ENCODE peak calls at places on chromosomes 5 and 9, in seven cellular contexts. One of them, this sample, is unnamed.

GRCh38 chr5:81233080-81233634 is at the start of gene CKMT2:
- DNase-seq in HCT116: no peak
- DNase-seq in neuronal stem cell: peak; percentile 40
- DNase-seq in RWPE1: no peak
- DNase-seq in CD4-positive, alpha-beta memory T cell: no peak
- DNase-seq in dorsolateral prefrontal cortex: no peak
- DNase-seq in A673: no peak
- DNase-seq in this sample: peak; percentile 67

GRCh38 chr5:41517909-41518308 is 7.5 kb upstream of the PLCXD3 start:
- DNase-seq in HCT116: no peak
- DNase-seq in neuronal stem cell: no peak
- DNase-seq in CD4-positive, alpha-beta memory T cell: no peak
- DNase-seq in A673: peak; percentile 29
- DNase-seq in RWPE1: no peak
- DNase-seq in dorsolateral prefrontal cortex: no peak
- DNase-seq in this sample: no peak

GRCh38 chr5:158599132-158599531 is 500.6 kb downstream of the EBF1 start:
- DNase-seq in neuronal stem cell: no peak
- DNase-seq in HCT116: no peak
- DNase-seq in CD4-positive, alpha-beta memory T cell: no peak
- DNase-seq in A673: peak; percentile 6
- DNase-seq in RWPE1: no peak
- DNase-seq in dorsolateral prefrontal cortex: no peak
- DNase-seq in this sample: no peak

GRCh38 chr5:132497488-132497997 is 7.0 kb upstream of the IRF1 start:
- DNase-seq in RWPE1: peak; percentile 95
- DNase-seq in A673: no peak
- DNase-seq in CD4-positive, alpha-beta memory T cell: peak; percentile 44
- DNase-seq in HCT116: no peak
- DNase-seq in dorsolateral prefrontal cortex: no peak
- DNase-seq in neuronal stem cell: no peak
- DNase-seq in this sample: no peak

GRCh38 chr5:65981548-65981947 is 55.2 kb downstream of the ERBIN start:
- DNase-seq in neuronal stem cell: no peak
- DNase-seq in RWPE1: no peak
- DNase-seq in CD4-positive, alpha-beta memory T cell: no peak
- DNase-seq in dorsolateral prefrontal cortex: no peak
- DNase-seq in A673: no peak
- DNase-seq in HCT116: no peak
- DNase-seq in this sample: peak; percentile 34

GRCh38 chr9:38437193-38437823 is 13.1 kb upstream of the IGFBPL1 start:
- DNase-seq in A673: no peak
- DNase-seq in neuronal stem cell: no peak
- DNase-seq in CD4-positive, alpha-beta memory T cell: no peak
- DNase-seq in dorsolateral prefrontal cortex: no peak
- DNase-seq in RWPE1: peak; percentile 37
- DNase-seq in HCT116: no peak
- DNase-seq in this sample: no peak

GRCh38 chr9:107922246-107922645 is 432.7 kb upstream of the KLF4 start:
- DNase-seq in A673: no peak
- DNase-seq in RWPE1: no peak
- DNase-seq in neuronal stem cell: no peak
- DNase-seq in CD4-positive, alpha-beta memory T cell: no peak
- DNase-seq in HCT116: no peak
- DNase-seq in dorsolateral prefrontal cortex: no peak
- DNase-seq in this sample: no peak

GRCh38 chr5:65914644-65915196 is 11.7 kb upstream of the ERBIN start:
- DNase-seq in HCT116: no peak
- DNase-seq in dorsolateral prefrontal cortex: no peak
- DNase-seq in CD4-positive, alpha-beta memory T cell: no peak
- DNase-seq in RWPE1: no peak
- DNase-seq in A673: no peak
- DNase-seq in neuronal stem cell: no peak
- DNase-seq in this sample: no peak

GRCh38 chr9:91896513-91897121 is 53.4 kb downstream of the ROR2 start:
- DNase-seq in dorsolateral prefrontal cortex: no peak
- DNase-seq in neuronal stem cell: no peak
- DNase-seq in A673: peak; percentile 68
- DNase-seq in RWPE1: no peak
- DNase-seq in CD4-positive, alpha-beta memory T cell: no peak
- DNase-seq in HCT116: no peak
- DNase-seq in this sample: peak; percentile 58

GRCh38 chr9:132726561-132727150 is 56.4 kb downstream of the GTF3C4 start:
- DNase-seq in neuronal stem cell: no peak
- DNase-seq in A673: no peak
- DNase-seq in dorsolateral prefrontal cortex: no peak
- DNase-seq in HCT116: no peak
- DNase-seq in CD4-positive, alpha-beta memory T cell: no peak
- DNase-seq in RWPE1: no peak
- DNase-seq in this sample: no peak

GRCh38 chr9:128689820-128690683 is 1.0 kb downstream of the SET start:
- DNase-seq in HCT116: no peak
- DNase-seq in dorsolateral prefrontal cortex: no peak
- DNase-seq in neuronal stem cell: peak; percentile 41
- DNase-seq in A673: peak; percentile 78
- DNase-seq in CD4-positive, alpha-beta memory T cell: peak; percentile 76
- DNase-seq in RWPE1: peak; percentile 89
- DNase-seq in this sample: peak; percentile 79

GRCh38 chr9:89463986-89464901 is 33.7 kb downstream of the SEMA4D start:
- DNase-seq in neuronal stem cell: no peak
- DNase-seq in A673: no peak
- DNase-seq in HCT116: no peak
- DNase-seq in dorsolateral prefrontal cortex: no peak
- DNase-seq in RWPE1: no peak
- DNase-seq in CD4-positive, alpha-beta memory T cell: peak; percentile 94
- DNase-seq in this sample: no peak

GRCh38 chr9:132078369-132079356 is 1.0 kb downstream of the MED27 start:
- DNase-seq in neuronal stem cell: no peak
- DNase-seq in A673: peak; percentile 88
- DNase-seq in RWPE1: peak; percentile 64
- DNase-seq in dorsolateral prefrontal cortex: no peak
- DNase-seq in HCT116: no peak
- DNase-seq in CD4-positive, alpha-beta memory T cell: peak; percentile 58
- DNase-seq in this sample: no peak

GRCh38 chr9:38213591-38213990 is 144.6 kb upstream of the SHB start:
- DNase-seq in RWPE1: no peak
- DNase-seq in HCT116: no peak
- DNase-seq in A673: no peak
- DNase-seq in CD4-positive, alpha-beta memory T cell: no peak
- DNase-seq in neuronal stem cell: no peak
- DNase-seq in dorsolateral prefrontal cortex: no peak
- DNase-seq in this sample: no peak

GRCh38 chr5:41510176-41510831 is at the start of gene PLCXD3:
- DNase-seq in CD4-positive, alpha-beta memory T cell: no peak
- DNase-seq in dorsolateral prefrontal cortex: no peak
- DNase-seq in HCT116: no peak
- DNase-seq in A673: peak; percentile 84
- DNase-seq in RWPE1: peak; percentile 19
- DNase-seq in neuronal stem cell: peak; percentile 35
- DNase-seq in this sample: peak; percentile 74

GRCh38 chr5:31317642-31318041 is 124.2 kb downstream of the CDH6 start:
- DNase-seq in HCT116: no peak
- DNase-seq in CD4-positive, alpha-beta memory T cell: no peak
- DNase-seq in A673: no peak
- DNase-seq in neuronal stem cell: no peak
- DNase-seq in dorsolateral prefrontal cortex: no peak
- DNase-seq in RWPE1: no peak
- DNase-seq in this sample: peak; percentile 52

GRCh38 chr9:122297512-122297911 is 32.8 kb downstream of the MRRF start:
- DNase-seq in RWPE1: no peak
- DNase-seq in neuronal stem cell: no peak
- DNase-seq in dorsolateral prefrontal cortex: no peak
- DNase-seq in CD4-positive, alpha-beta memory T cell: no peak
- DNase-seq in HCT116: no peak
- DNase-seq in A673: no peak
- DNase-seq in this sample: no peak

GRCh38 chr9:123011878-123012528 is 21.5 kb upstream of the GPR21 start:
- DNase-seq in neuronal stem cell: no peak
- DNase-seq in RWPE1: no peak
- DNase-seq in CD4-positive, alpha-beta memory T cell: no peak
- DNase-seq in HCT116: no peak
- DNase-seq in A673: no peak
- DNase-seq in dorsolateral prefrontal cortex: no peak
- DNase-seq in this sample: no peak

GRCh38 chr9:84207443-84208032 is 133.0 kb downstream of the SLC28A3 start:
- DNase-seq in A673: peak; percentile 28
- DNase-seq in dorsolateral prefrontal cortex: no peak
- DNase-seq in RWPE1: no peak
- DNase-seq in CD4-positive, alpha-beta memory T cell: no peak
- DNase-seq in neuronal stem cell: no peak
- DNase-seq in HCT116: no peak
- DNase-seq in this sample: no peak

GRCh38 chr5:125412051-125412560 is 665.7 kb upstream of the ZNF608 start:
- DNase-seq in RWPE1: peak; percentile 25
- DNase-seq in neuronal stem cell: no peak
- DNase-seq in A673: peak; percentile 12
- DNase-seq in CD4-positive, alpha-beta memory T cell: no peak
- DNase-seq in dorsolateral prefrontal cortex: no peak
- DNase-seq in HCT116: no peak
- DNase-seq in this sample: peak; percentile 44

GRCh38 chr5:87944553-87945320 is 323.9 kb downstream of the TMEM161B start:
- DNase-seq in RWPE1: no peak
- DNase-seq in dorsolateral prefrontal cortex: peak; percentile 73
- DNase-seq in HCT116: no peak
- DNase-seq in neuronal stem cell: peak; percentile 92
- DNase-seq in A673: peak; percentile 86
- DNase-seq in CD4-positive, alpha-beta memory T cell: no peak
- DNase-seq in this sample: peak; percentile 95

GRCh38 chr9:21709464-21710058 is 92.9 kb upstream of the MTAP start:
- DNase-seq in neuronal stem cell: peak; percentile 57
- DNase-seq in HCT116: peak; percentile 80
- DNase-seq in RWPE1: no peak
- DNase-seq in CD4-positive, alpha-beta memory T cell: peak; percentile 44
- DNase-seq in dorsolateral prefrontal cortex: no peak
- DNase-seq in A673: peak; percentile 57
- DNase-seq in this sample: peak; percentile 78

GRCh38 chr9:21711504-21711903 is 90.9 kb upstream of the MTAP start:
- DNase-seq in HCT116: peak; percentile 80
- DNase-seq in neuronal stem cell: peak; percentile 63
- DNase-seq in CD4-positive, alpha-beta memory T cell: no peak
- DNase-seq in RWPE1: peak; percentile 70
- DNase-seq in A673: peak; percentile 80
- DNase-seq in dorsolateral prefrontal cortex: no peak
- DNase-seq in this sample: peak; percentile 84

GRCh38 chr5:36300181-36300926 is 1.3 kb downstream of the RANBP3L start:
- DNase-seq in A673: no peak
- DNase-seq in dorsolateral prefrontal cortex: no peak
- DNase-seq in neuronal stem cell: no peak
- DNase-seq in HCT116: no peak
- DNase-seq in CD4-positive, alpha-beta memory T cell: no peak
- DNase-seq in RWPE1: no peak
- DNase-seq in this sample: no peak

DNA sequence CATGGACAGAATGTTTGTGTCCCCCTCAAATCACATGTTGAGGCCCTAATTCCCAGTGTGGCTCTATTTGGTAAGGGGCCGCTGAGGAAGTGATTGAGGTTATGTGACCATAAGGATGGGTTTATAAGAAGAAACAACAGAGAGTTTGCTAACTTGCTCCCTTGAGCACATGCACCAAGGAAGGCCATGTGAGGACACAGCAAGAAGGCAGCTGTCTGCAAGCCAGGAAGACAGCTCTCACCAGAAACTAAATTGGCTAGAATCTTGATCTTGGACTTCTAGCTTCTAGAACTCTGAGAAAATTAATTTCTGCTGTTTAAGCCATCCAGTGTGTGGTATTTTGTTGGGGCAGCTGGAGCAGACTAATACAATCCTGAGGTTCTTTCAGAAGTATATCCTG is 35.2 kb upstream of the CDC42SE2 start:
- DNase-seq in HCT116: no peak
- DNase-seq in A673: no peak
- DNase-seq in RWPE1: no peak
- DNase-seq in dorsolateral prefrontal cortex: no peak
- DNase-seq in neuronal stem cell: no peak
- DNase-seq in CD4-positive, alpha-beta memory T cell: no peak
- DNase-seq in this sample: no peak
- H3K27ac ChIP-seq in HCT116: no peak overlapping the region
- H3K27ac ChIP-seq in A673: no peak overlapping the region
- H3K27ac ChIP-seq in RWPE1: no peak overlapping the region
- H3K27ac ChIP-seq in dorsolateral prefrontal cortex: no peak overlapping the region
- H3K27ac ChIP-seq in neuronal stem cell: no peak overlapping the region
- H3K27ac ChIP-seq in CD4-positive, alpha-beta memory T cell: no peak overlapping the region
- H3K27ac ChIP-seq in this sample: no peak overlapping the region

DNA sequence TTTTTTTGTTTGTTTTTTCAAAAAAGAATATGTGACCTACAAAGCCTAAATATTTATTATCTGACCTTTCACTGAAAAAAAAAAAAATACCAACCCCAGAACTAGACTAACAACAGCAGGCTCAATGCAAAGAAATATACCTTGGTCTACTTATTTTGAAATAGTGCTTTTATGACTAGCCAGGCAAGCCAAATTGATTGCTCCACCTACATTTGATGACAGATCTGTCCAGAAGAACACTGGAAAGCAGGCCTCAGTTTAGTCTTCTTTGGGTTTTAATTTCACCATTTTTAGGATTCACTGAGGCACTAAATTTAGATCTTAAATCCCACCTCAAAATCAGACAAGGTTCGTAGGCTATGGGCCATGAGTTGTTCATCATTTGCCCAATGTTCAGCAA is 97.3 kb downstream of the PLPP1 start:
- DNase-seq in neuronal stem cell: no peak
- DNase-seq in RWPE1: no peak
- DNase-seq in dorsolateral prefrontal cortex: no peak
- DNase-seq in HCT116: no peak
- DNase-seq in A673: no peak
- DNase-seq in CD4-positive, alpha-beta memory T cell: no peak
- DNase-seq in this sample: no peak
- H3K27ac ChIP-seq in neuronal stem cell: no peak overlapping the region
- H3K27ac ChIP-seq in RWPE1: no peak overlapping the region
- H3K27ac ChIP-seq in dorsolateral prefrontal cortex: peak overlapping the region; percentile 79
- H3K27ac ChIP-seq in HCT116: peak overlapping the region; percentile 64
- H3K27ac ChIP-seq in A673: no peak overlapping the region
- H3K27ac ChIP-seq in CD4-positive, alpha-beta memory T cell: no peak overlapping the region
- H3K27ac ChIP-seq in this sample: no peak overlapping the region

GRCh38 chr5:121688126-121688525 is 163.6 kb upstream of the FTMT start:
- DNase-seq in CD4-positive, alpha-beta memory T cell: no peak
- DNase-seq in RWPE1: no peak
- DNase-seq in dorsolateral prefrontal cortex: no peak
- DNase-seq in HCT116: no peak
- DNase-seq in A673: no peak
- DNase-seq in neuronal stem cell: no peak
- DNase-seq in this sample: no peak
- H3K27ac ChIP-seq in CD4-positive, alpha-beta memory T cell: no peak overlapping the region
- H3K27ac ChIP-seq in RWPE1: no peak overlapping the region
- H3K27ac ChIP-seq in dorsolateral prefrontal cortex: no peak overlapping the region
- H3K27ac ChIP-seq in HCT116: no peak overlapping the region
- H3K27ac ChIP-seq in A673: no peak overlapping the region
- H3K27ac ChIP-seq in neuronal stem cell: no peak overlapping the region
- H3K27ac ChIP-seq in this sample: no peak overlapping the region

GRCh38 chr5:149766460-149767277 is 36.6 kb downstream of the PPARGC1B start:
- DNase-seq in RWPE1: no peak
- DNase-seq in A673: no peak
- DNase-seq in neuronal stem cell: no peak
- DNase-seq in dorsolateral prefrontal cortex: no peak
- DNase-seq in CD4-positive, alpha-beta memory T cell: no peak
- DNase-seq in HCT116: no peak
- DNase-seq in this sample: no peak
- H3K27ac ChIP-seq in RWPE1: no peak overlapping the region
- H3K27ac ChIP-seq in A673: no peak overlapping the region
- H3K27ac ChIP-seq in neuronal stem cell: no peak overlapping the region
- H3K27ac ChIP-seq in dorsolateral prefrontal cortex: no peak overlapping the region
- H3K27ac ChIP-seq in CD4-positive, alpha-beta memory T cell: no peak overlapping the region
- H3K27ac ChIP-seq in HCT116: no peak overlapping the region
- H3K27ac ChIP-seq in this sample: no peak overlapping the region

This sample was measured in neural progenitor cell.